ENCODE peak calls at places on chromosome 7, in eight cellular contexts. One of them, this sample, is unnamed.

GRCh38 chr7:48299580-48300169 is 128.4 kb downstream of the ABCA13 start:
- DNase-seq in epithelial cell of esophagus: peak; percentile 85
- DNase-seq in AG04450: peak; percentile 49
- DNase-seq in endothelial cell of umbilical vein: peak; percentile 55
- DNase-seq in tibial nerve: peak; percentile 50
- DNase-seq in heart left ventricle: no peak
- DNase-seq in CD8-positive, alpha-beta T cell: no peak
- DNase-seq in Peyer's patch: peak; percentile 53
- DNase-seq in this sample: no peak

GRCh38 chr7:3880221-3880935 is 579.3 kb downstream of the SDK1 start:
- DNase-seq in epithelial cell of esophagus: no peak
- DNase-seq in AG04450: no peak
- DNase-seq in endothelial cell of umbilical vein: no peak
- DNase-seq in tibial nerve: no peak
- DNase-seq in heart left ventricle: no peak
- DNase-seq in CD8-positive, alpha-beta T cell: no peak
- DNase-seq in Peyer's patch: no peak
- DNase-seq in this sample: no peak

GRCh38 chr7:126690848-126691751 is 561.6 kb downstream of the GRM8 start:
- DNase-seq in epithelial cell of esophagus: no peak
- DNase-seq in AG04450: no peak
- DNase-seq in endothelial cell of umbilical vein: no peak
- DNase-seq in tibial nerve: no peak
- DNase-seq in heart left ventricle: no peak
- DNase-seq in CD8-positive, alpha-beta T cell: no peak
- DNase-seq in Peyer's patch: no peak
- DNase-seq in this sample: no peak

GRCh38 chr7:130182990-130183389 is 22.2 kb downstream of the TMEM209 start:
- DNase-seq in epithelial cell of esophagus: no peak
- DNase-seq in AG04450: no peak
- DNase-seq in endothelial cell of umbilical vein: no peak
- DNase-seq in tibial nerve: no peak
- DNase-seq in heart left ventricle: no peak
- DNase-seq in CD8-positive, alpha-beta T cell: no peak
- DNase-seq in Peyer's patch: no peak
- DNase-seq in this sample: no peak

GRCh38 chr7:105320896-105321295 is 67.8 kb downstream of the SRPK2 start:
- DNase-seq in epithelial cell of esophagus: no peak
- DNase-seq in AG04450: no peak
- DNase-seq in endothelial cell of umbilical vein: no peak
- DNase-seq in tibial nerve: no peak
- DNase-seq in heart left ventricle: no peak
- DNase-seq in CD8-positive, alpha-beta T cell: no peak
- DNase-seq in Peyer's patch: no peak
- DNase-seq in this sample: no peak

GRCh38 chr7:151025924-151026671 is 1.8 kb upstream of the ATG9B start:
- DNase-seq in epithelial cell of esophagus: peak; percentile 88
- DNase-seq in AG04450: no peak
- DNase-seq in endothelial cell of umbilical vein: no peak
- DNase-seq in tibial nerve: no peak
- DNase-seq in heart left ventricle: no peak
- DNase-seq in CD8-positive, alpha-beta T cell: no peak
- DNase-seq in Peyer's patch: no peak
- DNase-seq in this sample: no peak

GRCh38 chr7:151018421-151019129 is 5.7 kb downstream of the ATG9B start:
- DNase-seq in epithelial cell of esophagus: peak; percentile 48
- DNase-seq in AG04450: no peak
- DNase-seq in endothelial cell of umbilical vein: peak; percentile 56
- DNase-seq in tibial nerve: no peak
- DNase-seq in heart left ventricle: no peak
- DNase-seq in CD8-positive, alpha-beta T cell: no peak
- DNase-seq in Peyer's patch: no peak
- DNase-seq in this sample: no peak

GRCh38 chr7:108454674-108455523 is 1.3 kb downstream of the NRCAM start:
- DNase-seq in epithelial cell of esophagus: peak; percentile 17
- DNase-seq in AG04450: no peak
- DNase-seq in endothelial cell of umbilical vein: peak; percentile 57
- DNase-seq in tibial nerve: no peak
- DNase-seq in heart left ventricle: no peak
- DNase-seq in CD8-positive, alpha-beta T cell: no peak
- DNase-seq in Peyer's patch: no peak
- DNase-seq in this sample: no peak

GRCh38 chr7:22660293-22660692 is 66.7 kb upstream of the IL6 start:
- DNase-seq in epithelial cell of esophagus: peak; percentile 45
- DNase-seq in AG04450: no peak
- DNase-seq in endothelial cell of umbilical vein: no peak
- DNase-seq in tibial nerve: no peak
- DNase-seq in heart left ventricle: no peak
- DNase-seq in CD8-positive, alpha-beta T cell: no peak
- DNase-seq in Peyer's patch: no peak
- DNase-seq in this sample: no peak

GRCh38 chr7:154909241-154910105 is 93.5 kb downstream of the PAXIP1 start:
- DNase-seq in epithelial cell of esophagus: no peak
- DNase-seq in AG04450: no peak
- DNase-seq in endothelial cell of umbilical vein: no peak
- DNase-seq in tibial nerve: no peak
- DNase-seq in heart left ventricle: no peak
- DNase-seq in CD8-positive, alpha-beta T cell: no peak
- DNase-seq in Peyer's patch: no peak
- DNase-seq in this sample: no peak

GRCh38 chr7:26065652-26066051 is 86.3 kb upstream of the NFE2L3 start:
- DNase-seq in epithelial cell of esophagus: no peak
- DNase-seq in AG04450: no peak
- DNase-seq in endothelial cell of umbilical vein: no peak
- DNase-seq in tibial nerve: no peak
- DNase-seq in heart left ventricle: no peak
- DNase-seq in CD8-positive, alpha-beta T cell: no peak
- DNase-seq in Peyer's patch: no peak
- DNase-seq in this sample: no peak
- H3K4me3 ChIP-seq in epithelial cell of esophagus: no peak overlapping the region
- H3K4me3 ChIP-seq in AG04450: no peak overlapping the region
- H3K4me3 ChIP-seq in endothelial cell of umbilical vein: no peak overlapping the region
- H3K4me3 ChIP-seq in tibial nerve: no peak overlapping the region
- H3K4me3 ChIP-seq in heart left ventricle: no peak overlapping the region
- H3K4me3 ChIP-seq in CD8-positive, alpha-beta T cell: no peak overlapping the region
- H3K4me3 ChIP-seq in Peyer's patch: no peak overlapping the region
- H3K4me3 ChIP-seq in this sample: no peak overlapping the region

GRCh38 chr7:20194586-20194985 is 22.6 kb downstream of the MACC1 start:
- DNase-seq in epithelial cell of esophagus: no peak
- DNase-seq in AG04450: no peak
- DNase-seq in endothelial cell of umbilical vein: no peak
- DNase-seq in tibial nerve: no peak
- DNase-seq in heart left ventricle: no peak
- DNase-seq in CD8-positive, alpha-beta T cell: no peak
- DNase-seq in Peyer's patch: no peak
- DNase-seq in this sample: no peak
- H3K4me3 ChIP-seq in epithelial cell of esophagus: no peak overlapping the region
- H3K4me3 ChIP-seq in AG04450: no peak overlapping the region
- H3K4me3 ChIP-seq in endothelial cell of umbilical vein: no peak overlapping the region
- H3K4me3 ChIP-seq in tibial nerve: no peak overlapping the region
- H3K4me3 ChIP-seq in heart left ventricle: no peak overlapping the region
- H3K4me3 ChIP-seq in CD8-positive, alpha-beta T cell: no peak overlapping the region
- H3K4me3 ChIP-seq in Peyer's patch: no peak overlapping the region
- H3K4me3 ChIP-seq in this sample: no peak overlapping the region

DNA sequence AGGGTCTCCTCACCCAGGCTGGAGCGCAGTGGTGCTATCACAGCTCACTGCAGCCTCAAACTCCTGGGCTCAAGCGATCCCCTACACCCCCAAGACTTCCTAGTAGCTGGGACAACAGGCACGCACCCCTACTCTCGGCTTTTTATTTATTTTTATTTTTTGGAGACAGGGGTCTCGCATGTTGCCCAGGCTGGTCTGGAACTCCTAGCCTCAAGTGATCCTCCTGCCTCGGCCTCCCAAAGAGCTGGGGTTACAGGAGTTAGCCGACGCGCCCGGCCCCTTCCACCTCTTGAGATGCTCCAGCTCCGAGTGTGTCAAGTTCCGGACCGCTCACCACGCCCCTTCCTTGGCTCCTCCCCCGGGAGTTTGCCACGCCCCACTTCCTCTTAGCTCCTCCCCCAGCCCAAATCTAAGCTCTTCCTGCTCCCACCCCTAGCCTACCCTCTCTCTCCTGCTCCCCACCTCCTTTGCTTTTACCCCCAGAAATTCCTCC is 6.3 kb downstream of the NAT16 start:
- DNase-seq in epithelial cell of esophagus: peak; percentile 72
- DNase-seq in AG04450: no peak
- DNase-seq in endothelial cell of umbilical vein: peak; percentile 26
- DNase-seq in tibial nerve: no peak
- DNase-seq in heart left ventricle: no peak
- DNase-seq in CD8-positive, alpha-beta T cell: peak; percentile 31
- DNase-seq in Peyer's patch: peak; percentile 70
- DNase-seq in this sample: no peak
- H3K4me3 ChIP-seq in epithelial cell of esophagus: no peak overlapping the region
- H3K4me3 ChIP-seq in AG04450: peak overlapping the region; percentile 46
- H3K4me3 ChIP-seq in endothelial cell of umbilical vein: no peak overlapping the region
- H3K4me3 ChIP-seq in tibial nerve: peak overlapping the region; percentile 34
- H3K4me3 ChIP-seq in heart left ventricle: peak overlapping the region; percentile 34
- H3K4me3 ChIP-seq in CD8-positive, alpha-beta T cell: no peak overlapping the region
- H3K4me3 ChIP-seq in Peyer's patch: peak overlapping the region; percentile 3
- H3K4me3 ChIP-seq in this sample: no peak overlapping the region

GRCh38 chr7:27162930-27163775 is 2.2 kb downstream of the HOXA9 start:
- DNase-seq in epithelial cell of esophagus: no peak
- DNase-seq in AG04450: no peak
- DNase-seq in endothelial cell of umbilical vein: no peak
- DNase-seq in tibial nerve: peak; percentile 10
- DNase-seq in heart left ventricle: peak; percentile 9
- DNase-seq in CD8-positive, alpha-beta T cell: no peak
- DNase-seq in Peyer's patch: peak; percentile 46
- DNase-seq in this sample: no peak

GRCh38 chr7:27161721-27162547 is 3.4 kb downstream of the HOXA9 start:
- DNase-seq in epithelial cell of esophagus: no peak
- DNase-seq in AG04450: no peak
- DNase-seq in endothelial cell of umbilical vein: no peak
- DNase-seq in tibial nerve: peak; percentile 13
- DNase-seq in heart left ventricle: peak; percentile 10
- DNase-seq in CD8-positive, alpha-beta T cell: no peak
- DNase-seq in Peyer's patch: peak; percentile 56
- DNase-seq in this sample: no peak

GRCh38 chr7:27161214-27161720 is 4.1 kb downstream of the HOXA9 start:
- DNase-seq in epithelial cell of esophagus: no peak
- DNase-seq in AG04450: no peak
- DNase-seq in endothelial cell of umbilical vein: no peak
- DNase-seq in tibial nerve: peak; percentile 21
- DNase-seq in heart left ventricle: peak; percentile 37
- DNase-seq in CD8-positive, alpha-beta T cell: no peak
- DNase-seq in Peyer's patch: peak; percentile 61
- DNase-seq in this sample: no peak

GRCh38 chr7:27163776-27164380 is 1.5 kb downstream of the HOXA9 start:
- DNase-seq in epithelial cell of esophagus: no peak
- DNase-seq in AG04450: no peak
- DNase-seq in endothelial cell of umbilical vein: no peak
- DNase-seq in tibial nerve: no peak
- DNase-seq in heart left ventricle: no peak
- DNase-seq in CD8-positive, alpha-beta T cell: no peak
- DNase-seq in Peyer's patch: no peak
- DNase-seq in this sample: no peak

DNA sequence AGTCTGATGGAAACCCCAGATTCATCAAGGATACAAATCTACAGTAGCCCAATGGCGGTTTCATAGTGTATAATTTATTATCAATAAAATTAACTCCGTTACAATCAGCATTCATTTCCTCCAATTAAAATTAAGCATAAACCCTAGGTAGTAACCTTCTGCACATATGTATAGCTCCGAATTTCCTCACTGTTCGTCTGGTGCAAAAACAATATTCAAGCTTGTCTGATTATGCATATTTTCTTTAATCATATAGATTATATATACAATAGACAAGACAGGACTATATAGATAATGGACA is 2.8 kb downstream of the HOXA9 start:
- DNase-seq in epithelial cell of esophagus: no peak
- DNase-seq in AG04450: no peak
- DNase-seq in endothelial cell of umbilical vein: no peak
- DNase-seq in tibial nerve: no peak
- DNase-seq in heart left ventricle: no peak
- DNase-seq in CD8-positive, alpha-beta T cell: no peak
- DNase-seq in Peyer's patch: no peak
- DNase-seq in this sample: no peak
- H3K4me3 ChIP-seq in epithelial cell of esophagus: no peak overlapping the region
- H3K4me3 ChIP-seq in AG04450: no peak overlapping the region
- H3K4me3 ChIP-seq in endothelial cell of umbilical vein: peak overlapping the region; percentile 88
- H3K4me3 ChIP-seq in tibial nerve: no peak overlapping the region
- H3K4me3 ChIP-seq in heart left ventricle: no peak overlapping the region
- H3K4me3 ChIP-seq in CD8-positive, alpha-beta T cell: no peak overlapping the region
- H3K4me3 ChIP-seq in Peyer's patch: peak overlapping the region; percentile 70
- H3K4me3 ChIP-seq in this sample: no peak overlapping the region